ENCODE peak calls at places on chromosome 12, in six cellular contexts. Y, B, F, T, Q and L are unnamed samples.

GRCh38 chr12:42426733-42427132 is 100.8 kb downstream of the PPHLN1 start:
- DNase-seq in Y (peak), B (no peak), F (peak), T (no peak), Q (no peak), L (peak)

GRCh38 chr12:122473543-122474323 is 27.0 kb downstream of the ZCCHC8 start:
- DNase-seq in Y (no peak), B (peak), F (peak), T (no peak), Q (no peak), L (no peak)

GRCh38 chr12:13911756-13912554 is 69.4 kb downstream of the GRIN2B start:
- DNase-seq in Y (no peak), B (no peak), F (no peak), T (no peak), Q (no peak), L (no peak)

GRCh38 chr12:103422328-103422727 is 73.4 kb downstream of the C12orf42 start:
- DNase-seq in Y (no peak), B (no peak), F (no peak), T (no peak), Q (no peak), L (no peak)

GRCh38 chr12:58833844-58834243 is 86.5 kb downstream of the LRIG3 start:
- DNase-seq in Y (no peak), B (no peak), F (no peak), T (no peak), Q (no peak), L (no peak)

GRCh38 chr12:113241191-113242017 is 20.1 kb downstream of the TPCN1 start:
- DNase-seq in Y (no peak), B (no peak), F (no peak), T (peak), Q (no peak), L (no peak)

GRCh38 chr12:111367661-111368221 is 1.2 kb downstream of the PHETA1 start:
- DNase-seq in Y (no peak), B (no peak), F (peak), T (peak), Q (no peak), L (no peak)

GRCh38 chr12:93847517-93848452 is 170.6 kb downstream of the CRADD start:
- DNase-seq in Y (no peak), B (peak), F (no peak), T (no peak), Q (no peak), L (no peak)

GRCh38 chr12:123150804-123151678 is at the start of gene PITPNM2:
- DNase-seq in Y (no peak), B (no peak), F (peak), T (no peak), Q (no peak), L (no peak)

GRCh38 chr12:47903151-47903611 is 1.6 kb downstream of the VDR start:
- DNase-seq in Y (no peak), B (no peak), F (peak), T (no peak), Q (no peak), L (no peak)

GRCh38 chr12:68792952-68793351 is 15.0 kb upstream of the MDM2 start:
- DNase-seq in Y (peak), B (peak), F (peak), T (peak), Q (peak), L (no peak)

GRCh38 chr12:8698830-8699330 is 1.1 kb downstream of the RIMKLB start:
- DNase-seq in Y (no peak), B (no peak), F (no peak), T (no peak), Q (no peak), L (no peak)

GRCh38 chr12:93183940-93184663 is 193.6 kb upstream of the NUDT4 start:
- DNase-seq in Y (no peak), B (peak), F (peak), T (no peak), Q (no peak), L (no peak)

GRCh38 chr12:69966839-69967238 is 141.8 kb downstream of the MYRFL start:
- DNase-seq in Y (peak), B (no peak), F (no peak), T (no peak), Q (no peak), L (no peak)

GRCh38 chr12:52441320-52441911 is 7.2 kb upstream of the KRT75 start:
- DNase-seq in Y (peak), B (no peak), F (no peak), T (peak), Q (no peak), L (no peak)

GRCh38 chr12:57230381-57231155 is 1.1 kb downstream of the SHMT2 start:
- DNase-seq in Y (no peak), B (no peak), F (no peak), T (peak), Q (no peak), L (no peak)

GRCh38 chr12:105319691-105320209 is 10.7 kb upstream of the C12orf75 start:
- DNase-seq in Y (no peak), B (no peak), F (no peak), T (no peak), Q (no peak), L (no peak)

GRCh38 chr12:91055976-91056375 is 1.8 kb downstream of the KERA start:
- DNase-seq in Y (no peak), B (no peak), F (no peak), T (no peak), Q (no peak), L (no peak)

GRCh38 chr12:48998497-48999353 is 450 bp downstream of the DDN start:
- DNase-seq in Y (no peak), B (no peak), F (peak), T (no peak), Q (peak), L (no peak)

GRCh38 chr12:91316161-91316759 is 133.6 kb upstream of the DCN start:
- DNase-seq in Y (no peak), B (no peak), F (no peak), T (no peak), Q (no peak), L (no peak)

GRCh38 chr12:89707623-89707991 is 1.0 kb downstream of the ATP2B1 start:
- DNase-seq in Y (no peak), B (no peak), F (peak), T (peak), Q (peak), L (peak)

GRCh38 chr12:108955225-108955835 is 65.5 kb downstream of the SVOP start:
- DNase-seq in Y (no peak), B (no peak), F (no peak), T (peak), Q (no peak), L (no peak)

DNA sequence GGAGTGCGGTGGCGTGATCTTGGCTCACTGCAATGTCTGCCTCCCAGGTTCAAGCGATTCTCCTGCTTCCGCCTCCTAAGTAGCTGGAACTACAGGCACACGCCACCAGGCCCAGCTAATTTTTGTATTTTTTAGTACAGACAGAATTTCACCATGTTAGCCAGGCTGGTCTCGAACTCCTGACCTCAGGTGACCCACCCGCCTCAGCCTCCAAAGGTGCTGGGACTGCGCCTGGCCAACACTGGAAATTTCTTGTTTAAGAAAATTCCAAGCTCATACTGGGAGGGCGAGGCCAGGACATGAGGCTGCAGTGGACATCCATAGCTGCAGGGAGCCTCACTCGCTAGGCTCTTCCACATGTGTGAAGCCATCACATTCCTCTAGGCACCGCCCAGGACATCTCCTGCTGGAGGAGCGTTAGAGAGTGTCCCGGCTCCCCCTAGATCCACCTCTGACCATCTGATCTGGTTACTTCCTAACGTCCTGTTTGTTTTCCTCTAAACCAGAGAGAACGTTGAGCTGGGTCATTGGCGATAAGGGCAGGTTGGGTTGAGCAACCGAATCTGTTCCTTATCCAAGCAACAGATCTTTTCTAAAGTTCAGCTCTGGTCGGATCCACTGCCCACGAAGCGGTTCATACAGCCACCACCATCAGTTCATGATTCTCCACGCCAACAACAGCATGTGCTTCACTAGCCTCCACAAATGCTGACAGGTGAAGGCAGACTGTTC is 108.2 kb upstream of the MED13L start:
- DNase-seq in Y (no peak), B (no peak), F (peak), T (peak), Q (no peak), L (no peak)
- TF ChIP-seq YY1 in Y (no peak), B (no peak), F (no peak), T (no peak), Q (no peak), L (no peak)

GRCh38 chr12:2783936-2784600 is 10.7 kb upstream of the FKBP4 start:
- DNase-seq in Y (peak), B (no peak), F (peak), T (peak), Q (peak), L (peak)
- TF ChIP-seq ZNF274 in Y (no peak), B (no peak), F (no peak), T (no peak), Q (no peak), L (no peak)

DNA sequence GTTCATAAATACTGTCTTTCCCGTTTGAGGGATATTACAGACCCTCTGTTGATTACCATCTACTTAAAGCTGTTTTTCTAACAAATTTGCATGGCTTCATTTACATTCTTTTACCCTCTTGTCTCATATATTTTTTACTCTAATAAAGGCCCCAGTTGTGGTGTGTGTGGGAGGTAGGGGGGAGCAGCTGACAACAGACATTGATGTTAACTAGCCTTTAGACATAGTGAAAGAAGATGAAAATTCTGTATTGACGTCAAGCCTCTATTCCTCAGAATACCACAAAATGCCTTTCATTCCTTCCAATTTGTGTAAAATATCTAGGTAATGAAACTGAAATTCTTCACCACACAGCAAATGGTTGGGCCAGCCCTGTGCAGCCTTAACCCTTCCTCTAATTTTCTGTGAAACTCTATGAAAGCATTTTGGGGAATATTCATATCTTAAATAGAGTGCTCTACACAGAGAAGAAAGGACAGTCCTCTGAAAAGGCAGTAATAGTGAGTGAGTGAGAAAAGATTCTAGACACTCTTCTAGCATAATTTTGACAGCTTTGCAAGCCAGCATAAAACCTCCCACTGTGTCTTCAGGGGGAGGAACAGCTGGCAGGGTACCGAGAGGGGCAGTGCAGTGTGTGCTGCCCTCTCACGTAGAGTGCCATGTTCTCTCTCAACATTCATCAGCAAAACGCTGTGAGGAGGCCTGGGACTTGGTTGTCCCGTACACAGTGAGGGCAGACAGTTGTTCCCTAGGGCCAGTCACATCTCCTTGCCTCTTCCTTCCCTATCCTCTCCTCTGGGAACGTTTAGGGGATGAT is 20.1 kb upstream of the CERS5 start:
- DNase-seq in Y (no peak), B (peak), F (no peak), T (no peak), Q (no peak), L (no peak)
- H3K4me3 ChIP-seq in Y (no peak), B (no peak), F (no peak), T (no peak), Q (no peak), L (no peak)

GRCh38 chr12:97182719-97183118 is 275.7 kb downstream of the NEDD1 start:
- DNase-seq in Y (no peak), B (no peak), F (no peak), T (no peak), Q (no peak), L (peak)
- TF ChIP-seq YY1 in Y (no peak), B (no peak), F (no peak), T (no peak), Q (no peak), L (no peak)

GRCh38 chr12:128587918-128588317 is 235.8 kb downstream of the SLC15A4 start:
- DNase-seq in Y (no peak), B (no peak), F (no peak), T (no peak), Q (no peak), L (no peak)
- TF ChIP-seq ZNF274 in Y (no peak), B (no peak), F (no peak), T (no peak), Q (no peak), L (no peak)